ENCODE peak calls at places on chromosomes 7 and 10, in nine cellular contexts. One of them, this sample, is unnamed.

GRCh38 chr7:68929712-68930395 is 668.4 kb upstream of the AUTS2 start:
- DNase-seq in Peyer's patch: no peak
- DNase-seq in heart left ventricle: no peak
- DNase-seq in A549: peak; percentile 18
- DNase-seq in vagina: no peak
- DNase-seq in right lobe of liver: no peak
- DNase-seq in IMR-90: peak; percentile 2
- DNase-seq in transverse colon: no peak
- DNase-seq in upper lobe of left lung: no peak
- DNase-seq in this sample: no peak

GRCh38 chr10:86354761-86355540 is 11.6 kb downstream of the GRID1 start:
- DNase-seq in Peyer's patch: no peak
- DNase-seq in heart left ventricle: peak; percentile 17
- DNase-seq in A549: no peak
- DNase-seq in vagina: no peak
- DNase-seq in right lobe of liver: no peak
- DNase-seq in IMR-90: no peak
- DNase-seq in transverse colon: no peak
- DNase-seq in upper lobe of left lung: no peak
- DNase-seq in this sample: no peak

GRCh38 chr10:3217301-3217700 is 44.7 kb upstream of the PITRM1 start:
- DNase-seq in Peyer's patch: no peak
- DNase-seq in heart left ventricle: no peak
- DNase-seq in A549: no peak
- DNase-seq in vagina: no peak
- DNase-seq in right lobe of liver: no peak
- DNase-seq in IMR-90: peak; percentile 91
- DNase-seq in transverse colon: no peak
- DNase-seq in upper lobe of left lung: no peak
- DNase-seq in this sample: no peak

GRCh38 chr7:138949421-138950088 is 31.6 kb downstream of the KIAA1549 start:
- DNase-seq in Peyer's patch: no peak
- DNase-seq in heart left ventricle: no peak
- DNase-seq in A549: no peak
- DNase-seq in vagina: no peak
- DNase-seq in right lobe of liver: no peak
- DNase-seq in IMR-90: no peak
- DNase-seq in transverse colon: no peak
- DNase-seq in upper lobe of left lung: no peak
- DNase-seq in this sample: no peak

GRCh38 chr7:107846324-107846723 is 43.3 kb upstream of the SLC26A3 start:
- DNase-seq in Peyer's patch: no peak
- DNase-seq in heart left ventricle: no peak
- DNase-seq in A549: no peak
- DNase-seq in vagina: no peak
- DNase-seq in right lobe of liver: no peak
- DNase-seq in IMR-90: no peak
- DNase-seq in transverse colon: no peak
- DNase-seq in upper lobe of left lung: no peak
- DNase-seq in this sample: no peak

GRCh38 chr7:122885583-122886356 is 490 bp downstream of the CADPS2 start:
- DNase-seq in Peyer's patch: peak; percentile 50
- DNase-seq in heart left ventricle: peak; percentile 62
- DNase-seq in A549: peak; percentile 15
- DNase-seq in vagina: no peak
- DNase-seq in right lobe of liver: peak; percentile 65
- DNase-seq in IMR-90: no peak
- DNase-seq in transverse colon: peak; percentile 43
- DNase-seq in upper lobe of left lung: peak; percentile 30
- DNase-seq in this sample: no peak

GRCh38 chr10:131076341-131076740 is 235.2 kb downstream of the TCERG1L start:
- DNase-seq in Peyer's patch: no peak
- DNase-seq in heart left ventricle: no peak
- DNase-seq in A549: no peak
- DNase-seq in vagina: no peak
- DNase-seq in right lobe of liver: no peak
- DNase-seq in IMR-90: no peak
- DNase-seq in transverse colon: no peak
- DNase-seq in upper lobe of left lung: no peak
- DNase-seq in this sample: peak; percentile 67

GRCh38 chr10:75530337-75530736 is 98.9 kb downstream of the LRMDA start:
- DNase-seq in Peyer's patch: no peak
- DNase-seq in heart left ventricle: no peak
- DNase-seq in A549: peak; percentile 34
- DNase-seq in vagina: no peak
- DNase-seq in right lobe of liver: no peak
- DNase-seq in IMR-90: no peak
- DNase-seq in transverse colon: no peak
- DNase-seq in upper lobe of left lung: no peak
- DNase-seq in this sample: no peak

GRCh38 chr7:128885370-128886187 is 22.9 kb downstream of the ATP6V1F start:
- DNase-seq in Peyer's patch: no peak
- DNase-seq in heart left ventricle: peak; percentile 12
- DNase-seq in A549: no peak
- DNase-seq in vagina: no peak
- DNase-seq in right lobe of liver: no peak
- DNase-seq in IMR-90: no peak
- DNase-seq in transverse colon: no peak
- DNase-seq in upper lobe of left lung: no peak
- DNase-seq in this sample: no peak

GRCh38 chr7:128881458-128882125 is 18.9 kb downstream of the ATP6V1F start:
- DNase-seq in Peyer's patch: no peak
- DNase-seq in heart left ventricle: peak; percentile 20
- DNase-seq in A549: no peak
- DNase-seq in vagina: no peak
- DNase-seq in right lobe of liver: no peak
- DNase-seq in IMR-90: no peak
- DNase-seq in transverse colon: no peak
- DNase-seq in upper lobe of left lung: no peak
- DNase-seq in this sample: no peak

GRCh38 chr7:128884561-128885369 is 22.1 kb downstream of the ATP6V1F start:
- DNase-seq in Peyer's patch: no peak
- DNase-seq in heart left ventricle: peak; percentile 22
- DNase-seq in A549: no peak
- DNase-seq in vagina: no peak
- DNase-seq in right lobe of liver: no peak
- DNase-seq in IMR-90: no peak
- DNase-seq in transverse colon: no peak
- DNase-seq in upper lobe of left lung: no peak
- DNase-seq in this sample: no peak

GRCh38 chr7:128882134-128882533 is 19.5 kb downstream of the ATP6V1F start:
- DNase-seq in Peyer's patch: no peak
- DNase-seq in heart left ventricle: peak; percentile 4
- DNase-seq in A549: no peak
- DNase-seq in vagina: no peak
- DNase-seq in right lobe of liver: no peak
- DNase-seq in IMR-90: no peak
- DNase-seq in transverse colon: no peak
- DNase-seq in upper lobe of left lung: no peak
- DNase-seq in this sample: no peak

DNA sequence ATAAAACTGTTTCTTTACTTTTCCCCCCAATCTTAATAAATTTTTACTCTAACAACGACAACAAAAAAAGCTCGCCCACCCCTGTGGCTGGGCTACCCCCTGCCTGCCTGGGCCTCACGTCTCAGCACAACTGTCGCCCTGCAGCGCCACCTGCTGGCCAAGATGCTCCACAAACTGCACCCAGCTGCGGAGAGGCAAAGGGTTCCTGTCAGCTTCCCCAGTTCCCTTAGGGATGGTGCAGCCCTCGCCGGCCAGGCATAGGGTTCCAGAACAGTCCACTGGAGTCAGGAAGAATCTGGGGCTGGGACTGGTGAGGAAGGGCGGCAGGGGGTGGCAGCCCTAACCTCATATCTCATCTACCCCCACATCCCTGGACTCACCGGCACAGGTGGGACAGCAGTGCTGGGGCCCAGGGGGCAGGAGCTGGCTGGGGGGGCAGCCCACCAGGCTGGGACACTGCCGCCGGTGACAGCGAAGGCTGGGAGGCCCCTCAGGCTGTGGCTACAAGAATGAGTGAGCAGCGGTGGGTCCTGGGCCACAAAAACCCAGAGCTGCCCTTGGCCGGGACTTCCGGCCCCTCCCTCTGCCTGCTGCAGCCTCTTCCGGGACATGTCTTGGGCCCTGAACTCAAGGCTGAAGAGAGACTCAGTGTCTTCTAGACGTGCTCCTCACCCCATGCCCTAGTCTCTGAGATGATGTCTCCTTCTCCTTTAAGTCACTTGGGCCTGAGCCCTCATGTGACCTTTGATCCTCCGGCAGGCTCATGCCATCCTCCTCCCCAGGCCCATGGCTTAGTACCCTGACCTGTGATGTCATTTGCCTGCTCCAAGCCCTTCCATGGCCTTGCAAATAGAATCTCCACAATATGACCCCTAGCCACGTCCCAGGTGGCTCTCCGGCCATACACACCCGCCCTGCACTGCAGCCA is 21.2 kb downstream of the ATP6V1F start:
- DNase-seq in Peyer's patch: peak; percentile 94
- DNase-seq in heart left ventricle: peak; percentile 79
- DNase-seq in A549: peak; percentile 93
- DNase-seq in vagina: no peak
- DNase-seq in right lobe of liver: peak; percentile 83
- DNase-seq in IMR-90: peak; percentile 54
- DNase-seq in transverse colon: peak; percentile 88
- DNase-seq in upper lobe of left lung: peak; percentile 76
- DNase-seq in this sample: peak; percentile 77
- TF ChIP-seq POLR2A in Peyer's patch: peak; percentile 64
- TF ChIP-seq POLR2A in heart left ventricle: no peak
- TF ChIP-seq POLR2A in A549: no peak
- TF ChIP-seq POLR2A in vagina: no peak
- TF ChIP-seq POLR2A in right lobe of liver: no peak
- TF ChIP-seq POLR2A in IMR-90: no peak
- TF ChIP-seq POLR2A in transverse colon: no peak
- TF ChIP-seq POLR2A in upper lobe of left lung: no peak
- TF ChIP-seq POLR2A in this sample: no peak

GRCh38 chr10:124417846-124418725 is 637 bp downstream of the OAT start:
- DNase-seq in Peyer's patch: peak; percentile 66
- DNase-seq in heart left ventricle: peak; percentile 59
- DNase-seq in A549: peak; percentile 62
- DNase-seq in vagina: no peak
- DNase-seq in right lobe of liver: peak; percentile 66
- DNase-seq in IMR-90: peak; percentile 44
- DNase-seq in transverse colon: peak; percentile 52
- DNase-seq in upper lobe of left lung: peak; percentile 58
- DNase-seq in this sample: peak; percentile 90
- TF ChIP-seq CTCF in Peyer's patch: no peak
- TF ChIP-seq CTCF in heart left ventricle: no peak
- TF ChIP-seq CTCF in A549: no peak
- TF ChIP-seq CTCF in vagina: no peak
- TF ChIP-seq CTCF in right lobe of liver: no peak
- TF ChIP-seq CTCF in IMR-90: no peak
- TF ChIP-seq CTCF in transverse colon: no peak
- TF ChIP-seq CTCF in upper lobe of left lung: no peak
- TF ChIP-seq CTCF in this sample: no peak

GRCh38 chr7:55518836-55519235 is 53.5 kb downstream of the VOPP1 start:
- DNase-seq in Peyer's patch: peak; percentile 54
- DNase-seq in heart left ventricle: no peak
- DNase-seq in A549: no peak
- DNase-seq in vagina: no peak
- DNase-seq in right lobe of liver: no peak
- DNase-seq in IMR-90: no peak
- DNase-seq in transverse colon: no peak
- DNase-seq in upper lobe of left lung: no peak
- DNase-seq in this sample: no peak

GRCh38 chr7:55515569-55516279 is 56.6 kb downstream of the VOPP1 start:
- DNase-seq in Peyer's patch: peak; percentile 65
- DNase-seq in heart left ventricle: peak; percentile 64
- DNase-seq in A549: no peak
- DNase-seq in vagina: no peak
- DNase-seq in right lobe of liver: no peak
- DNase-seq in IMR-90: no peak
- DNase-seq in transverse colon: no peak
- DNase-seq in upper lobe of left lung: no peak
- DNase-seq in this sample: no peak

GRCh38 chr7:55517936-55518689 is 54.2 kb downstream of the VOPP1 start:
- DNase-seq in Peyer's patch: peak; percentile 56
- DNase-seq in heart left ventricle: no peak
- DNase-seq in A549: no peak
- DNase-seq in vagina: no peak
- DNase-seq in right lobe of liver: no peak
- DNase-seq in IMR-90: no peak
- DNase-seq in transverse colon: no peak
- DNase-seq in upper lobe of left lung: no peak
- DNase-seq in this sample: no peak

GRCh38 chr7:55516399-55516798 is 55.9 kb downstream of the VOPP1 start:
- DNase-seq in Peyer's patch: peak; percentile 43
- DNase-seq in heart left ventricle: no peak
- DNase-seq in A549: no peak
- DNase-seq in vagina: no peak
- DNase-seq in right lobe of liver: no peak
- DNase-seq in IMR-90: no peak
- DNase-seq in transverse colon: no peak
- DNase-seq in upper lobe of left lung: no peak
- DNase-seq in this sample: no peak

DNA sequence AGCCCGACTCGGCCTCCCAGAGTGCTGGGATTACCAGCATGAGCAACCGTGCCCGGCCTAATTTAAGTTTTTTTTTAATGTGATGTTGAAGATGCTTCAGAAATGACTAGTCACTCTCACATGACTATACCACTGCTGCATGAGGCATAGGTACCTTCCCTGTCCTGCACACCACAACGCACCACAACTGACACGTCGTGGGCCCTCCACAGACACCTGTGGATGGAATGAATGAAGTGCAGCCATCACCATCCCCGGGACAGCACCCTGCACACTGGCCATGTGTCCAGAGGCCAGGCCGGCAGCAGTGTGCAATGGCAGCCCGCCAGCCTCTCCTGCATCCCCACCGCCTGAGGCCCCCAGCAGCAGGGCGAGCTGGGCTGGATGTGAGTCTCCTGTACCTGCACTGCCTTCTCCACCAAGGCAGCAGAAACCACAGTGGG is 55.1 kb downstream of the VOPP1 start:
- DNase-seq in Peyer's patch: peak; percentile 47
- DNase-seq in heart left ventricle: no peak
- DNase-seq in A549: no peak
- DNase-seq in vagina: no peak
- DNase-seq in right lobe of liver: no peak
- DNase-seq in IMR-90: peak; percentile 32
- DNase-seq in transverse colon: no peak
- DNase-seq in upper lobe of left lung: no peak
- DNase-seq in this sample: no peak
- TF ChIP-seq POLR2A in Peyer's patch: no peak
- TF ChIP-seq POLR2A in heart left ventricle: no peak
- TF ChIP-seq POLR2A in A549: no peak
- TF ChIP-seq POLR2A in vagina: no peak
- TF ChIP-seq POLR2A in right lobe of liver: no peak
- TF ChIP-seq POLR2A in IMR-90: no peak
- TF ChIP-seq POLR2A in transverse colon: no peak
- TF ChIP-seq POLR2A in upper lobe of left lung: no peak
- TF ChIP-seq POLR2A in this sample: no peak

GRCh38 chr10:99432047-99432446 is 1.6 kb upstream of the GOT1 start:
- DNase-seq in Peyer's patch: no peak
- DNase-seq in heart left ventricle: no peak
- DNase-seq in A549: no peak
- DNase-seq in vagina: no peak
- DNase-seq in right lobe of liver: no peak
- DNase-seq in IMR-90: no peak
- DNase-seq in transverse colon: no peak
- DNase-seq in upper lobe of left lung: no peak
- DNase-seq in this sample: no peak

GRCh38 chr10:99432881-99433280 is 2.5 kb upstream of the GOT1 start:
- DNase-seq in Peyer's patch: no peak
- DNase-seq in heart left ventricle: no peak
- DNase-seq in A549: no peak
- DNase-seq in vagina: no peak
- DNase-seq in right lobe of liver: no peak
- DNase-seq in IMR-90: no peak
- DNase-seq in transverse colon: no peak
- DNase-seq in upper lobe of left lung: no peak
- DNase-seq in this sample: no peak

GRCh38 chr10:99431190-99431549 is 746 bp upstream of the GOT1 start:
- DNase-seq in Peyer's patch: peak; percentile 87
- DNase-seq in heart left ventricle: peak; percentile 90
- DNase-seq in A549: peak; percentile 30
- DNase-seq in vagina: no peak
- DNase-seq in right lobe of liver: peak; percentile 84
- DNase-seq in IMR-90: peak; percentile 41
- DNase-seq in transverse colon: peak; percentile 85
- DNase-seq in upper lobe of left lung: peak; percentile 86
- DNase-seq in this sample: peak; percentile 77

GRCh38 chr10:99435986-99436633 is 5.7 kb upstream of the GOT1 start:
- DNase-seq in Peyer's patch: no peak
- DNase-seq in heart left ventricle: no peak
- DNase-seq in A549: no peak
- DNase-seq in vagina: no peak
- DNase-seq in right lobe of liver: no peak
- DNase-seq in IMR-90: peak; percentile 59
- DNase-seq in transverse colon: no peak
- DNase-seq in upper lobe of left lung: no peak
- DNase-seq in this sample: no peak

DNA sequence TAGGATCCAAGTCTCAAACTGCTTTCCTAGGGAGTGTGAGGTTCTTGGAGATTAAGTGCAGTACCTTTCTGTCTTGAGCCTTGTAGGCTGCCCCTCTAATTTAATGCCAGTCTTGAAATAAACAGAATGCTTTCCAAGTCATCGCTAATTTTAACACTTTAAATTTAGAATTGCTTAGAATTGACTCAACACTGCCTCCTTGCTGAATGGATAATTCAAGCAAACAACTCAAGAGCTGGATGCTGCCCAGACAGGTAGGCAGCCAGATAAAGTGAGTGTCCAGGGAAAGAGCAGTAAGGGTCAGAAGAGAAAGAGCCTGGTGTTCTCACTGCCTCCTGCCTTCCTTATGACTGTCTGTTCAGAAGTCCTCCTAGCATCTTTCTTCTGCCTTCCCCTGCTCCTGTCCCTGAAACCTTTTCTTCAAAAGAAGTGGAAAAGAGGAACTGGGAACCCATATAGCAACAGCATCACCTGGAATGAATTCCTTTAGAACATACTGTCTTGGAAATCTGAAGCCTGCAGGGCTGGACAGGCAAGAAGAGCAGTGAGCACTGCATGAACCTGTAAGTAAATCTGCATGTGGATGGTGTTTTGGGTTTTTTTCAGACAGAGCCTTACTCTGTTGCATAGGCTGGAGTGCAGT is 3.1 kb upstream of the GOT1 start:
- DNase-seq in Peyer's patch: no peak
- DNase-seq in heart left ventricle: no peak
- DNase-seq in A549: no peak
- DNase-seq in vagina: no peak
- DNase-seq in right lobe of liver: no peak
- DNase-seq in IMR-90: no peak
- DNase-seq in transverse colon: no peak
- DNase-seq in upper lobe of left lung: no peak
- DNase-seq in this sample: no peak
- TF ChIP-seq CTCF in Peyer's patch: peak; percentile 44
- TF ChIP-seq CTCF in heart left ventricle: peak; percentile 24
- TF ChIP-seq CTCF in A549: peak; percentile 29
- TF ChIP-seq CTCF in vagina: no peak
- TF ChIP-seq CTCF in right lobe of liver: peak; percentile 59
- TF ChIP-seq CTCF in IMR-90: no peak
- TF ChIP-seq CTCF in transverse colon: no peak
- TF ChIP-seq CTCF in upper lobe of left lung: no peak
- TF ChIP-seq CTCF in this sample: no peak

This sample was measured in lower leg skin.